ENCODE peak calls at places on chromosomes 7 and 10, in four cellular contexts. One of them, this sample, is unnamed.

GRCh38 chr10:60044221-60044620 is 137.9 kb upstream of the CCDC6 start:
- DNase-seq in fibroblast of pulmonary artery: peak; percentile 64
- DNase-seq in SK-N-SH: no peak
- DNase-seq in mammary epithelial cell: no peak
- DNase-seq in this sample: no peak

GRCh38 chr7:151425670-151426075 is 14.3 kb downstream of the CRYGN start:
- DNase-seq in fibroblast of pulmonary artery: peak; percentile 80
- DNase-seq in SK-N-SH: no peak
- DNase-seq in mammary epithelial cell: no peak
- DNase-seq in this sample: peak; percentile 80

GRCh38 chr7:138729444-138729843 is 28.3 kb upstream of the SVOPL start:
- DNase-seq in fibroblast of pulmonary artery: no peak
- DNase-seq in SK-N-SH: no peak
- DNase-seq in mammary epithelial cell: peak; percentile 6
- DNase-seq in this sample: no peak

GRCh38 chr7:93894966-93895650 is 4.6 kb upstream of the TFPI2 start:
- DNase-seq in fibroblast of pulmonary artery: peak; percentile 66
- DNase-seq in SK-N-SH: no peak
- DNase-seq in mammary epithelial cell: no peak
- DNase-seq in this sample: no peak

GRCh38 chr7:132504851-132505250 is 71.4 kb downstream of the PLXNA4 start:
- DNase-seq in fibroblast of pulmonary artery: no peak
- DNase-seq in SK-N-SH: peak; percentile 53
- DNase-seq in mammary epithelial cell: no peak
- DNase-seq in this sample: no peak

GRCh38 chr10:114520453-114520852 is 116.2 kb upstream of the AFAP1L2 start:
- DNase-seq in fibroblast of pulmonary artery: peak; percentile 89
- DNase-seq in SK-N-SH: no peak
- DNase-seq in mammary epithelial cell: peak; percentile 95
- DNase-seq in this sample: peak; percentile 93

GRCh38 chr10:44355630-44356029 is 29.3 kb downstream of the CXCL12 start:
- DNase-seq in fibroblast of pulmonary artery: no peak
- DNase-seq in SK-N-SH: no peak
- DNase-seq in mammary epithelial cell: no peak
- DNase-seq in this sample: no peak

GRCh38 chr7:144513332-144513731 is 109.8 kb upstream of the NOBOX start:
- DNase-seq in fibroblast of pulmonary artery: peak; percentile 53
- DNase-seq in SK-N-SH: no peak
- DNase-seq in mammary epithelial cell: no peak
- DNase-seq in this sample: peak; percentile 49

GRCh38 chr7:5177060-5177459 is 13.0 kb upstream of the WIPI2 start:
- DNase-seq in fibroblast of pulmonary artery: peak; percentile 89
- DNase-seq in SK-N-SH: peak; percentile 88
- DNase-seq in mammary epithelial cell: peak; percentile 49
- DNase-seq in this sample: peak; percentile 78

GRCh38 chr7:154672659-154673415 is 330.1 kb downstream of the PAXIP1 start:
- DNase-seq in fibroblast of pulmonary artery: no peak
- DNase-seq in SK-N-SH: no peak
- DNase-seq in mammary epithelial cell: no peak
- DNase-seq in this sample: no peak

GRCh38 chr7:73606801-73607691 is 17.3 kb downstream of the MLXIPL start:
- DNase-seq in fibroblast of pulmonary artery: peak; percentile 31
- DNase-seq in SK-N-SH: peak; percentile 98
- DNase-seq in mammary epithelial cell: no peak
- DNase-seq in this sample: peak; percentile 51

GRCh38 chr10:43155221-43155620 is 17.0 kb downstream of the CSGALNACT2 start:
- DNase-seq in fibroblast of pulmonary artery: no peak
- DNase-seq in SK-N-SH: no peak
- DNase-seq in mammary epithelial cell: no peak
- DNase-seq in this sample: no peak

GRCh38 chr7:93036149-93036640 is 81.6 kb downstream of the SAMD9 start:
- DNase-seq in fibroblast of pulmonary artery: no peak
- DNase-seq in SK-N-SH: no peak
- DNase-seq in mammary epithelial cell: no peak
- DNase-seq in this sample: no peak

GRCh38 chr7:27784399-27785053 is 44.6 kb downstream of the TAX1BP1 start:
- DNase-seq in fibroblast of pulmonary artery: peak; percentile 69
- DNase-seq in SK-N-SH: peak; percentile 40
- DNase-seq in mammary epithelial cell: peak; percentile 51
- DNase-seq in this sample: peak; percentile 67

GRCh38 chr10:74784462-74784861 is 41.9 kb upstream of the KAT6B start:
- DNase-seq in fibroblast of pulmonary artery: no peak
- DNase-seq in SK-N-SH: no peak
- DNase-seq in mammary epithelial cell: no peak
- DNase-seq in this sample: no peak

GRCh38 chr10:73233883-73234282 is 13.2 kb downstream of the DNAJC9 start:
- DNase-seq in fibroblast of pulmonary artery: no peak
- DNase-seq in SK-N-SH: no peak
- DNase-seq in mammary epithelial cell: no peak
- DNase-seq in this sample: no peak

GRCh38 chr10:44479306-44479705 is 94.4 kb upstream of the CXCL12 start:
- DNase-seq in fibroblast of pulmonary artery: peak; percentile 54
- DNase-seq in SK-N-SH: no peak
- DNase-seq in mammary epithelial cell: no peak
- DNase-seq in this sample: no peak

GRCh38 chr10:112332022-112332421 is 41.9 kb upstream of the ACSL5 start:
- DNase-seq in fibroblast of pulmonary artery: no peak
- DNase-seq in SK-N-SH: no peak
- DNase-seq in mammary epithelial cell: no peak
- DNase-seq in this sample: no peak

GRCh38 chr7:44959433-44959951 is 19.3 kb downstream of the MYO1G start:
- DNase-seq in fibroblast of pulmonary artery: no peak
- DNase-seq in SK-N-SH: peak; percentile 28
- DNase-seq in mammary epithelial cell: peak; percentile 71
- DNase-seq in this sample: peak; percentile 44

GRCh38 chr10:91668935-91669334 is 36.1 kb upstream of the PPP1R3C start:
- DNase-seq in fibroblast of pulmonary artery: no peak
- DNase-seq in SK-N-SH: no peak
- DNase-seq in mammary epithelial cell: no peak
- DNase-seq in this sample: no peak

GRCh38 chr10:77318739-77319138 is 318.9 kb downstream of the KCNMA1 start:
- DNase-seq in fibroblast of pulmonary artery: no peak
- DNase-seq in SK-N-SH: no peak
- DNase-seq in mammary epithelial cell: no peak
- DNase-seq in this sample: no peak

GRCh38 chr7:135877799-135878198 is 99.4 kb downstream of the MTPN start:
- DNase-seq in fibroblast of pulmonary artery: peak; percentile 62
- DNase-seq in SK-N-SH: no peak
- DNase-seq in mammary epithelial cell: peak; percentile 94
- DNase-seq in this sample: peak; percentile 59

GRCh38 chr7:124171068-124171467 is 138.2 kb upstream of the TMEM229A start:
- DNase-seq in fibroblast of pulmonary artery: peak; percentile 11
- DNase-seq in SK-N-SH: peak; percentile 4
- DNase-seq in mammary epithelial cell: peak; percentile 6
- DNase-seq in this sample: peak; percentile 63

GRCh38 chr10:26890956-26891355 is 30.2 kb upstream of the ABI1 start:
- DNase-seq in fibroblast of pulmonary artery: peak; percentile 84
- DNase-seq in SK-N-SH: peak; percentile 52
- DNase-seq in mammary epithelial cell: peak; percentile 57
- DNase-seq in this sample: peak; percentile 70

GRCh38 chr7:132116369-132116768 is 459.9 kb downstream of the PLXNA4 start:
- DNase-seq in fibroblast of pulmonary artery: no peak
- DNase-seq in SK-N-SH: no peak
- DNase-seq in mammary epithelial cell: peak; percentile 75
- DNase-seq in this sample: peak; percentile 4

GRCh38 chr7:156747718-156748117 is 107.1 kb downstream of the RNF32 start:
- DNase-seq in fibroblast of pulmonary artery: no peak
- DNase-seq in SK-N-SH: no peak
- DNase-seq in mammary epithelial cell: no peak
- DNase-seq in this sample: no peak

GRCh38 chr7:129607471-129608120 is 3.9 kb upstream of the NRF1 start:
- DNase-seq in fibroblast of pulmonary artery: peak; percentile 53
- DNase-seq in SK-N-SH: peak; percentile 64
- DNase-seq in mammary epithelial cell: peak; percentile 36
- DNase-seq in this sample: peak; percentile 50

GRCh38 chr10:126397640-126398382 is 9.5 kb upstream of the ADAM12 start:
- DNase-seq in fibroblast of pulmonary artery: peak; percentile 97
- DNase-seq in SK-N-SH: peak; percentile 48
- DNase-seq in mammary epithelial cell: peak; percentile 89
- DNase-seq in this sample: peak; percentile 93

GRCh38 chr10:29637537-29637936 is 2.8 kb upstream of the SVIL start:
- DNase-seq in fibroblast of pulmonary artery: no peak
- DNase-seq in SK-N-SH: no peak
- DNase-seq in mammary epithelial cell: no peak
- DNase-seq in this sample: no peak

GRCh38 chr7:121547341-121548092 is 151.4 kb upstream of the FAM3C start:
- DNase-seq in fibroblast of pulmonary artery: peak; percentile 85
- DNase-seq in SK-N-SH: peak; percentile 51
- DNase-seq in mammary epithelial cell: peak; percentile 50
- DNase-seq in this sample: peak; percentile 68

GRCh38 chr7:132577206-132578049 is 1.2 kb upstream of the PLXNA4 start:
- DNase-seq in fibroblast of pulmonary artery: peak; percentile 80
- DNase-seq in SK-N-SH: peak; percentile 95
- DNase-seq in mammary epithelial cell: peak; percentile 14
- DNase-seq in this sample: no peak

GRCh38 chr7:46363688-46364087 is 442.6 kb upstream of the IGFBP3 start:
- DNase-seq in fibroblast of pulmonary artery: no peak
- DNase-seq in SK-N-SH: no peak
- DNase-seq in mammary epithelial cell: no peak
- DNase-seq in this sample: no peak

GRCh38 chr7:34389332-34390078 is 268.5 kb upstream of the NPSR1 start:
- DNase-seq in fibroblast of pulmonary artery: no peak
- DNase-seq in SK-N-SH: no peak
- DNase-seq in mammary epithelial cell: no peak
- DNase-seq in this sample: no peak

GRCh38 chr10:102564209-102564834 is 60.5 kb downstream of the SUFU start:
- DNase-seq in fibroblast of pulmonary artery: no peak
- DNase-seq in SK-N-SH: no peak
- DNase-seq in mammary epithelial cell: no peak
- DNase-seq in this sample: no peak

GRCh38 chr7:1242129-1242572 is 9.5 kb downstream of the UNCX start:
- DNase-seq in fibroblast of pulmonary artery: no peak
- DNase-seq in SK-N-SH: no peak
- DNase-seq in mammary epithelial cell: no peak
- DNase-seq in this sample: no peak

GRCh38 chr10:96370575-96371157 is 11.9 kb upstream of the OPALIN start:
- DNase-seq in fibroblast of pulmonary artery: peak; percentile 49
- DNase-seq in SK-N-SH: peak; percentile 84
- DNase-seq in mammary epithelial cell: peak; percentile 21
- DNase-seq in this sample: peak; percentile 64